ENCODE peak calls at places on chromosomes 5 and 9, in nine cellular contexts. F is transverse colon, P is heart left ventricle, Q is Peyer's patch, W is thyroid gland, D is breast epithelium, C is gastrocnemius medialis, N is A549, B is stomach. M is an unnamed sample.

GRCh38 chr9:112000743-112001142 is 104.1 kb downstream of the UGCG start:
- DNase-seq in B (no peak), C (no peak), D (no peak), N (no peak), Q (no peak), P (no peak), F (no peak), W (no peak), M (no peak)

GRCh38 chr9:69204378-69204777 is 30.3 kb downstream of the TJP2 start:
- DNase-seq in B (no peak), W (no peak), N (no peak), D (no peak), C (no peak), Q (no peak), P (no peak), F (no peak), M (no peak)

GRCh38 chr5:7410936-7411511 is 15.1 kb downstream of the ADCY2 start:
- DNase-seq in W (no peak), F (no peak), D (no peak), Q (no peak), C (no peak), P (no peak), N (no peak), B (no peak), M (no peak)

GRCh38 chr9:94916956-94917355 is 190.5 kb downstream of the AOPEP start:
- DNase-seq in D (no peak), F (no peak), B (no peak), C (no peak), Q (no peak), P (no peak), N (no peak), W (peak), M (no peak)

GRCh38 chr9:113548221-113549041 is 84.9 kb downstream of the RGS3 start:
- DNase-seq in D (peak), P (peak), Q (peak), W (peak), N (no peak), B (peak), F (peak), C (peak), M (peak)

GRCh38 chr5:90586469-90586868 is 27.9 kb downstream of the ADGRV1 start:
- DNase-seq in D (no peak), W (no peak), F (no peak), B (no peak), Q (no peak), P (no peak), C (no peak), N (no peak), M (no peak)

GRCh38 chr5:166961028-166961427 is 1330.4 kb upstream of the WWC1 start:
- DNase-seq in P (no peak), D (no peak), C (no peak), F (no peak), B (no peak), W (no peak), Q (no peak), N (peak), M (no peak)

GRCh38 chr5:127957701-127958190 is 125.8 kb upstream of the SLC12A2 start:
- DNase-seq in F (no peak), N (peak), B (no peak), P (no peak), Q (no peak), W (no peak), D (no peak), C (no peak), M (no peak)

GRCh38 chr5:149771216-149771973 is 41.3 kb downstream of the PPARGC1B start:
- DNase-seq in P (no peak), Q (no peak), N (no peak), W (no peak), D (no peak), B (no peak), C (no peak), F (peak), M (no peak)

GRCh38 chr5:111266491-111266890 is 42.3 kb downstream of the CAMK4 start:
- DNase-seq in F (no peak), B (no peak), Q (no peak), C (no peak), W (no peak), N (no peak), P (no peak), D (no peak), M (no peak)

GRCh38 chr5:177476531-177477233 is 3.2 kb upstream of the DBN1 start:
- DNase-seq in P (no peak), C (peak), F (peak), Q (no peak), B (no peak), N (no peak), W (peak), D (no peak), M (peak)

GRCh38 chr5:58404734-58405133 is 55.2 kb downstream of the PLK2 start:
- DNase-seq in N (no peak), P (no peak), Q (no peak), B (no peak), D (no peak), C (no peak), F (no peak), W (no peak), M (no peak)

GRCh38 chr9:125341566-125341965 is 79.9 kb downstream of the GAPVD1 start:
- DNase-seq in B (no peak), F (no peak), W (no peak), D (no peak), N (no peak), P (no peak), C (no peak), Q (no peak), M (no peak)

GRCh38 chr9:97935291-97935690 is 2.7 kb downstream of the HEMGN start:
- DNase-seq in C (no peak), W (no peak), B (no peak), F (no peak), N (no peak), D (no peak), Q (no peak), P (no peak), M (no peak)

GRCh38 chr9:4743131-4743875 is 2.3 kb upstream of the AK3 start:
- DNase-seq in P (no peak), D (no peak), N (no peak), C (no peak), B (no peak), W (no peak), F (no peak), Q (no peak), M (no peak)

GRCh38 chr5:158992104-158992740 is 107.5 kb downstream of the EBF1 start:
- DNase-seq in B (no peak), Q (no peak), P (no peak), F (no peak), N (no peak), W (no peak), D (no peak), C (no peak), M (no peak)

GRCh38 chr9:776086-776485 is 65.4 kb upstream of the DMRT1 start:
- DNase-seq in N (no peak), B (no peak), C (no peak), Q (no peak), F (no peak), W (no peak), P (no peak), D (no peak), M (peak)

GRCh38 chr9:98791147-98792095 is 4.9 kb downstream of the ANKS6 start:
- DNase-seq in B (peak), P (peak), Q (peak), C (peak), D (peak), F (peak), W (peak), N (peak), M (peak)

GRCh38 chr9:129140397-129141065 is 29.3 kb downstream of the PTPA start:
- DNase-seq in N (peak), B (peak), W (peak), C (peak), Q (peak), F (peak), P (peak), D (peak), M (peak)

GRCh38 chr9:13026956-13027355 is 252.1 kb downstream of the LURAP1L start:
- DNase-seq in D (no peak), Q (no peak), N (no peak), B (no peak), C (no peak), W (no peak), F (no peak), P (no peak), M (no peak)

GRCh38 chr5:75054110-75054930 is 2.0 kb upstream of the GCNT4 start:
- DNase-seq in W (peak), B (peak), Q (peak), P (peak), N (no peak), D (peak), C (peak), F (peak), M (peak)
- H3K27ac ChIP-seq in W (peak), B (peak), Q (peak), P (peak), N (peak), D (peak), C (peak), F (peak), M (peak)

GRCh38 chr5:77775773-77776605 is at the start of gene TBCA:
- DNase-seq in F (peak), N (peak), Q (peak), P (peak), C (peak), W (peak), B (peak), D (peak), M (peak)
- TF ChIP-seq CTCF in F (peak), N (no peak), Q (peak), P (peak), C (peak), W (peak), B (no peak), D (peak), M (peak)

DNA sequence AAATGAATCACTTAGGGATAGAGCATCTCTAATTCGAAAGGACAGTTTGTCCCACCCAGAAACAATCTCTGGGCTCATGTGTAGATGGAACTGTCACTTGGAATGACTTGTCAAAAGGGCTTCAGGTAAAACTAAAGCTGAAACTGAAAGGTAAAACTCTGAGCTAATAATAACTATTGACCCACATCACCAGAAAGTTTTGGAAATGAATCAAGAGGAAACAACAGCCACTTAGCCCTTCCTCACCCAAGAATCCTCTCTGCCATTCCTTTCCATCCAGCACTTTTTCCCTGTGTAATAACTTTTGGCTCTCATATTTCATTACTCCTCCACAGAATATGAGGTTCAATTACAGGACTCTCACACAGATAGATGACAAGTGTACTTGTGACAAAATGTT is 14.0 kb upstream of the GLRX start:
- DNase-seq in C (peak), Q (no peak), P (no peak), F (no peak), B (no peak), N (no peak), D (no peak), W (no peak), M (no peak)
- TF ChIP-seq POLR2A in C (peak), Q (no peak), P (no peak), F (no peak), B (no peak), N (no peak), D (no peak), W (no peak), M (no peak)

DNA sequence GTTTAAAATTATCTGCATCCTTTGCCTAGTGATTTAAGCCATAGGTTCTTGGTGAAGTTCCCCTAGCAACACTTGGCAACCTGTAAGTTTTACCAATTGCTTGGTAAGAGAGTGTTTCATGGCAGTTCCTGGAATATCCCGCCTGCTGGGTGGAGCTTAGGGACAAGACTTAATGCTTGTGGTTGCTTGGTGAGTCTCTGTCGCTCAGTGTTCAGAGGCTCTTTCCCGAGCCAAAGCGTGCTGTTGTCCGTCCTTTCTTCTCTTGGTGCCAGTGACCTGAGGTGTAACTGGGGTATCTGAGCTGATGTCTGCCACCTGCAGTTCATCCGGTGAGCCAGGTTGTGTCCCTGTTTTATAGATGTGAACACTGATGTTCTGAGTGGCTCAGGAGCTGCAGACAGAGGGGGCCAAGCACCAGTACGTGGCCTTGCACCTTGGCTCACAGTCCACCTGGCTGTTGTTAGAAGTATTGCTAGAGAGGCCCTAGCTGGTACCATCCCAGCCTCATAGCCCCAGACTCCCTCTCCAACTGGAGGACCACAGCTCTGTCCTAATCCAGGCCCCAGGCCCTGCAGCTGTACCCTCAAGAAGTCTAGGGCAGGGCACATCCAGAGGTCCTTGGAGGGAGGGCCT is 16.1 kb downstream of the PHF2 start:
- DNase-seq in Q (peak), F (no peak), D (peak), B (no peak), C (no peak), W (no peak), N (peak), P (no peak), M (no peak)
- H3K27ac ChIP-seq in Q (no peak), F (no peak), D (peak), B (no peak), C (no peak), W (no peak), N (no peak), P (no peak), M (no peak)

GRCh38 chr9:77981332-77981731 is 50.3 kb downstream of the GNAQ start:
- DNase-seq in D (no peak), N (peak), W (peak), P (no peak), Q (peak), F (peak), B (peak), C (peak), M (no peak)
- TF ChIP-seq CTCF in D (no peak), N (no peak), W (peak), P (no peak), Q (peak), F (no peak), B (no peak), C (no peak), M (no peak)

DNA sequence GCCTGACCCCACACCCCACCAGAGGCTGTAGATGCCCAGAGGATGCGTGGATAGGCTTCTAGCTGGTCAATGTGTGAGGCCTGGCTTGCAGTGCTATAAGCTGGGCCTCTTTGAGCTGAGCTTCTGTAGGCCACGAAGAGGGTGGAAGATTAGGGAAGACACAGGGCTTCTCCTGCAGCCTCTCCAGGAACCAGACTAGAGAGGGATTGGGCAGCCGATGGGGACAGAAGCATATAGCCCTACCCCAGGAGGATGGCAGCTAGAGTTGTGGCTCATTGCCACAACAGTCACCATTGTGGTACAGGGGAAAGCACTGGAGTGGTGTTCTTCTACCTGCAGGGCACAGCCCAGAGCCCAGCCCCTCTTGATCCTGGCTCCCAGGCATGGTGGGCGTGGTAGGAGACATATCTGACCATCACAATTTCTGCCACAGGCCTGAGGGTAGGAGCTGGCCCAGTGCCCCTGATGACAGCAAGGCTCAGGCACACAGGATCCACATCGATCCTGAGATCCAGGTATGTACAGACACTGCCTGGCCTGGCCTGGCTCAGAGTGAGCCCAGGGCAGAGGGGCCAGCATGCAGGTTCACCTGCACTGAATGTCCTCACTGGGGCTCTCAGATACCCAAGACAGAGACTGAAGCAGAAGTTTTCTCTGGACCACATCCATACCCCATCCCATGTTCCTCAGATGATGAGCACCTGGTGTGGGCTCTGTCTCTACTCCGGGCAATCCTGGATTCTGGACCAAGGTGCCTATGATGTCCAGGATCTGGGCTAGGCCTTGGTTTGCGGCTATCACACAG is 8.7 kb downstream of the PDLIM4 start:
- DNase-seq in Q (peak), N (no peak), C (no peak), F (no peak), W (no peak), P (peak), D (peak), B (no peak), M (no peak)
- TF ChIP-seq POLR2A in Q (no peak), N (no peak), C (no peak), F (no peak), W (no peak), P (no peak), D (no peak), B (no peak), M (no peak)

DNA sequence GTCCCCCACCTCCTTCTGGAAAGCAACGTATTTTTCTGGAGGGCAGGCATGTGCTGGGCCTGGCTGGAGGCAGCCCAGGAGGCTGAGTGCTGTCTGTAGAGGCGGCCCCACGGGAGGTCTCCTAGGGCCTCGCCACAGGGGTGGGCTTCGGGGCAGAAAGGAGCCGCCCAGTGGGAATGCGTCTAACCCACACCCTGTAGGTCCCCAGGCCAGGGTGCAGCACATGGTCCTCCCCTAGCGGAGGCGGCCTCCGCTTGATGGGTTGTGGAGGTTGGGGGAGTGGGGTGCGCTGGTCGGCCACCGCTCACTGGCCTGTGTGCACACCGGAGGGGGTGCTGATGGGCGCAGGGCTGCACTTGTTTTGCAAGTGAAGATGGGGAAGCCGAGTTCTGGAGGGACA is 48.3 kb upstream of the UBAC1 start:
- DNase-seq in C (no peak), D (no peak), F (no peak), B (no peak), P (no peak), Q (no peak), N (no peak), W (no peak), M (no peak)
- H3K27ac ChIP-seq in C (no peak), D (no peak), F (peak), B (no peak), P (no peak), Q (no peak), N (no peak), W (no peak), M (peak)

M was measured in sigmoid colon.